ENCODE peak calls at places on chromosomes 12 and 14, in five cellular contexts. One of them, this sample, is unnamed.

GRCh38 chr12:120584343-120585149 is 3.3 kb upstream of the POP5 start:
- DNase-seq in lower lobe of right lung: peak
- DNase-seq in RPMI8226: peak
- DNase-seq in NCI-H2029 treated with DMSO at 0.1 percent for 48 hours: peak
- DNase-seq in coronary artery: no peak
- DNase-seq in this sample: peak

GRCh38 chr12:29921307-29921706 is 137.6 kb upstream of the TMTC1 start:
- DNase-seq in coronary artery: no peak
- DNase-seq in lower lobe of right lung: no peak
- DNase-seq in RPMI8226: no peak
- DNase-seq in NCI-H2029 treated with DMSO at 0.1 percent for 48 hours: no peak
- DNase-seq in this sample: no peak

GRCh38 chr12:79252358-79253075 is 387.9 kb downstream of the SYT1 start:
- DNase-seq in RPMI8226: peak
- DNase-seq in lower lobe of right lung: no peak
- DNase-seq in coronary artery: no peak
- DNase-seq in NCI-H2029 treated with DMSO at 0.1 percent for 48 hours: no peak
- DNase-seq in this sample: no peak

GRCh38 chr14:31949709-31950108 is 127.4 kb upstream of the ARHGAP5 start:
- DNase-seq in lower lobe of right lung: no peak
- DNase-seq in RPMI8226: no peak
- DNase-seq in NCI-H2029 treated with DMSO at 0.1 percent for 48 hours: no peak
- DNase-seq in coronary artery: no peak
- DNase-seq in this sample: no peak

GRCh38 chr14:56005580-56006053 is 112.6 kb upstream of the PELI2 start:
- DNase-seq in RPMI8226: no peak
- DNase-seq in lower lobe of right lung: no peak
- DNase-seq in NCI-H2029 treated with DMSO at 0.1 percent for 48 hours: no peak
- DNase-seq in coronary artery: no peak
- DNase-seq in this sample: no peak

GRCh38 chr12:103198499-103198898 is 241.0 kb downstream of the ASCL1 start:
- DNase-seq in NCI-H2029 treated with DMSO at 0.1 percent for 48 hours: no peak
- DNase-seq in lower lobe of right lung: no peak
- DNase-seq in RPMI8226: no peak
- DNase-seq in coronary artery: no peak
- DNase-seq in this sample: no peak

GRCh38 chr12:56900583-56900982 is 33.6 kb downstream of the SDR9C7 start:
- DNase-seq in lower lobe of right lung: no peak
- DNase-seq in RPMI8226: no peak
- DNase-seq in NCI-H2029 treated with DMSO at 0.1 percent for 48 hours: no peak
- DNase-seq in coronary artery: no peak
- DNase-seq in this sample: no peak

GRCh38 chr12:64682572-64683277 is 72.4 kb downstream of the RASSF3 start:
- DNase-seq in RPMI8226: no peak
- DNase-seq in NCI-H2029 treated with DMSO at 0.1 percent for 48 hours: peak
- DNase-seq in coronary artery: no peak
- DNase-seq in lower lobe of right lung: no peak
- DNase-seq in this sample: peak

GRCh38 chr14:104267895-104268294 is 129.5 kb downstream of the KIF26A start:
- DNase-seq in RPMI8226: no peak
- DNase-seq in coronary artery: no peak
- DNase-seq in NCI-H2029 treated with DMSO at 0.1 percent for 48 hours: no peak
- DNase-seq in lower lobe of right lung: peak
- DNase-seq in this sample: peak

GRCh38 chr12:43805149-43805856 is 814 bp downstream of the TWF1 start:
- DNase-seq in RPMI8226: peak
- DNase-seq in coronary artery: no peak
- DNase-seq in lower lobe of right lung: no peak
- DNase-seq in NCI-H2029 treated with DMSO at 0.1 percent for 48 hours: no peak
- DNase-seq in this sample: no peak

GRCh38 chr14:97640031-97640430 is 842.8 kb downstream of the VRK1 start:
- DNase-seq in NCI-H2029 treated with DMSO at 0.1 percent for 48 hours: no peak
- DNase-seq in RPMI8226: no peak
- DNase-seq in lower lobe of right lung: no peak
- DNase-seq in coronary artery: no peak
- DNase-seq in this sample: no peak

GRCh38 chr12:12715459-12716150 is 1.6 kb upstream of the CDKN1B start:
- DNase-seq in lower lobe of right lung: no peak
- DNase-seq in NCI-H2029 treated with DMSO at 0.1 percent for 48 hours: peak
- DNase-seq in RPMI8226: peak
- DNase-seq in coronary artery: no peak
- DNase-seq in this sample: no peak

GRCh38 chr14:22300646-22301045 is 288.4 kb downstream of the DAD1 start:
- DNase-seq in RPMI8226: no peak
- DNase-seq in lower lobe of right lung: no peak
- DNase-seq in coronary artery: no peak
- DNase-seq in NCI-H2029 treated with DMSO at 0.1 percent for 48 hours: no peak
- DNase-seq in this sample: no peak

GRCh38 chr14:106840258-106840657 is 1313.9 kb downstream of the TMEM121 start:
- DNase-seq in NCI-H2029 treated with DMSO at 0.1 percent for 48 hours: no peak
- DNase-seq in RPMI8226: no peak
- DNase-seq in coronary artery: no peak
- DNase-seq in lower lobe of right lung: no peak
- DNase-seq in this sample: no peak

GRCh38 chr12:102051431-102051965 is 10.3 kb downstream of the WASHC3 start:
- DNase-seq in NCI-H2029 treated with DMSO at 0.1 percent for 48 hours: no peak
- DNase-seq in RPMI8226: no peak
- DNase-seq in coronary artery: no peak
- DNase-seq in lower lobe of right lung: no peak
- DNase-seq in this sample: no peak

GRCh38 chr14:70192915-70193314 is 4.2 kb upstream of the SLC8A3 start:
- DNase-seq in lower lobe of right lung: no peak
- DNase-seq in NCI-H2029 treated with DMSO at 0.1 percent for 48 hours: no peak
- DNase-seq in coronary artery: no peak
- DNase-seq in RPMI8226: peak
- DNase-seq in this sample: no peak

GRCh38 chr14:71582705-71583104 is 349.5 kb upstream of the RGS6 start:
- DNase-seq in lower lobe of right lung: no peak
- DNase-seq in NCI-H2029 treated with DMSO at 0.1 percent for 48 hours: no peak
- DNase-seq in RPMI8226: no peak
- DNase-seq in coronary artery: no peak
- DNase-seq in this sample: no peak

GRCh38 chr12:95975491-95975890 is 20.7 kb downstream of the HAL start:
- DNase-seq in RPMI8226: no peak
- DNase-seq in coronary artery: no peak
- DNase-seq in NCI-H2029 treated with DMSO at 0.1 percent for 48 hours: no peak
- DNase-seq in lower lobe of right lung: no peak
- DNase-seq in this sample: no peak

This sample was measured in Right ventricle myocardium superior.